ENCODE peak calls at places on chromosomes 12 and 14, in four cellular contexts. L, G, W and T are unnamed samples.

GRCh38 chr14:104280085-104280901 is 141.9 kb downstream of the KIF26A start:
- DNase-seq in L (peak; percentile 14), G (no peak), W (no peak), T (no peak)

GRCh38 chr12:43969882-43970281 is 134.0 kb downstream of the TMEM117 start:
- DNase-seq in L (no peak), G (peak; percentile 6), W (peak; percentile 29), T (no peak)

GRCh38 chr12:111841236-111841749 is 735 bp upstream of the MAPKAPK5 start:
- DNase-seq in L (no peak), G (peak; percentile 63), W (peak; percentile 15), T (no peak)

GRCh38 chr12:46269429-46270241 is 792 bp upstream of the SLC38A1 start:
- DNase-seq in L (peak; percentile 29), G (no peak), W (no peak), T (no peak)

GRCh38 chr12:132166093-132166492 is 21.8 kb downstream of the NOC4L start:
- DNase-seq in L (no peak), G (no peak), W (no peak), T (no peak)

GRCh38 chr12:132904718-132905328 is 17.4 kb upstream of the CHFR start:
- DNase-seq in L (peak; percentile 88), G (peak; percentile 38), W (peak; percentile 46), T (peak; percentile 79)

GRCh38 chr12:32120419-32120818 is 13.8 kb downstream of the BICD1 start:
- DNase-seq in L (no peak), G (peak; percentile 27), W (no peak), T (no peak)

GRCh38 chr12:127149226-127149964 is 1117.6 kb upstream of the TMEM132C start:
- DNase-seq in L (no peak), G (no peak), W (peak; percentile 8), T (no peak)

GRCh38 chr14:102939820-102940561 is 17.5 kb downstream of the AMN start:
- DNase-seq in L (no peak), G (no peak), W (no peak), T (no peak)

GRCh38 chr12:105814283-105814682 is 324.5 kb downstream of the NUAK1 start:
- DNase-seq in L (no peak), G (no peak), W (no peak), T (no peak)

GRCh38 chr14:96383445-96383844 is 8.5 kb upstream of the AK7 start:
- DNase-seq in L (no peak), G (no peak), W (peak; percentile 40), T (no peak)

GRCh38 chr14:100025111-100025510 is 40.1 kb upstream of the EVL start:
- DNase-seq in L (no peak), G (peak; percentile 35), W (peak; percentile 49), T (no peak)

GRCh38 chr12:42798811-42799438 is 209.4 kb upstream of the PRICKLE1 start:
- DNase-seq in L (no peak), G (no peak), W (peak; percentile 33), T (no peak)

GRCh38 chr14:46322730-46323425 is 328.7 kb downstream of the RPL10L start:
- DNase-seq in L (no peak), G (peak; percentile 89), W (no peak), T (no peak)

GRCh38 chr12:119942386-119942785 is 46.6 kb upstream of the BICDL1 start:
- DNase-seq in L (no peak), G (no peak), W (no peak), T (no peak)

GRCh38 chr14:104370256-104370870 is 209.2 kb upstream of the C14orf180 start:
- DNase-seq in L (no peak), G (peak; percentile 9), W (no peak), T (no peak)

GRCh38 chr12:94057262-94058151 is 90.9 kb upstream of the PLXNC1 start:
- DNase-seq in L (no peak), G (no peak), W (no peak), T (no peak)

GRCh38 chr14:56172074-56172473 is 53.9 kb downstream of the PELI2 start:
- DNase-seq in L (no peak), G (no peak), W (no peak), T (no peak)
- H3K4me1 ChIP-seq in L (peaks cover 21% of the 10 kb centered on the region), G (peaks cover 17% of the 10 kb centered on the region), W (peaks cover 11% of the 10 kb centered on the region), T (no peaks in the 10 kb centered on the region)

GRCh38 chr14:106875503-106875902 is 1349.1 kb downstream of the TMEM121 start:
- DNase-seq in L (peak; percentile 67), G (no peak), W (no peak), T (no peak)
- TF ChIP-seq CTCF in L (peak; percentile 11), G (no peak), W (no peak), T (no peak)

GRCh38 chr12:39682689-39683477 is 63.3 kb upstream of the ABCD2 start:
- DNase-seq in L (no peak), G (no peak), W (no peak), T (no peak)
- H3K4me3 ChIP-seq in L (no peak overlapping the region), G (no peak overlapping the region), W (no peak overlapping the region), T (no peak overlapping the region)

DNA sequence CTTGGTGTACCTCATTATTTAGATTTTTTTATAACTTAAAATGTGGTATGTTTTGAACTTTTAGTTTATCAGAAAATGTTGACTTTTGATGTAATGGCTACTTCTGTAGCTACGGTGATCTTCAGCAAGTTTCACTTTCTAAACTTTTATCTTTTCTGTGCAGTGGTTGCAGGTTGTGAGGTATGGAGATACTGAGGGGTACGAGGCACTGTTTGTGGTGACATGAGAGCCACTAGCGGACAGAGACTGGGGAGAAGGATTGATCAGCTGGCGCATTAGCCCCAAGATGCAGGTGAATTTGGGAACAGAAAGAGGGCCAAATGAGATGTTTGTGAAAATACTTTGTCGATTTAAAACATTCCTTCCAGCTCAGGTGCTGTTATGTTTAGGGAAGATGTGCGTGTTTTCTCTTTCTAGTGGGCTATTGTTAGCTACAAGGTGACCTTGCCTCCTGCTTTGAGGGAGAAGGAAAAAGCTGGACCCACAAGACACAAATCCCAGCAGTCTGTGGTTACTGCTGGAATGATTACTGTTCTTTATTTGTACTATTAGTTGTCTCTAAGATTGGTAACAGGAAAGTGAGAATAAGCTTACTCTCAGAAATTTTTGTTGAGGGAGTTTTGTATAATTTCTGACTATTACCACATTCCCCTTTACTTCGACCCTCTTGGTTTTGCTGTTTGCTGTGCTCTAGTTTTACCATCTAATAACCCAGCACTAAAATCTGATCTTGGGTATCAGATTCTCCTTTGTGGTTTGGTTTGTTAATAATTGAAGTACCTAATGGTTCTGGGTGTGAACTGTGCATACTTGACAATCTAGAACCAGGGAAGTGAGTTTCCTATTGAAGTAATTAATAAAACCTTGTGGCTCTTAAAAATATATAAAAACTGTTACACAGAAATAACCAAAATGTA is 61.7 kb downstream of the FBXO34 start:
- DNase-seq in L (no peak), G (no peak), W (no peak), T (no peak)
- H3K4me1 ChIP-seq in L (peaks cover 13% of the 10 kb centered on the region), G (no peaks in the 10 kb centered on the region), W (peaks cover 6% of the 10 kb centered on the region), T (peaks cover 58% of the 10 kb centered on the region)